ENCODE peak calls at places on chromosomes 12 and 14, in ten cellular contexts. M is transverse colon, Q is A549, S is lower leg skin, N is K562, F is HepG2, V is esophagus squamous epithelium, P is H1, K is body of pancreas, A is adrenal gland. U is an unnamed sample.

GRCh38 chr12:101051901-101052550 is 158.0 kb downstream of the SLC5A8 start:
- DNase-seq in S (no peak), P (no peak), M (peak), Q (peak), V (no peak), N (no peak), K (peak), A (peak), F (peak), U (peak)

GRCh38 chr14:63544641-63545234 is 1.6 kb upstream of the PPP2R5E start:
- DNase-seq in K (peak), S (peak), M (no peak), A (no peak), F (no peak), V (no peak), Q (peak), P (no peak), N (peak), U (no peak)

GRCh38 chr12:120327593-120327992 is at the start of gene PLA2G1B:
- DNase-seq in M (no peak), S (no peak), K (peak), N (no peak), P (no peak), F (peak), V (no peak), Q (no peak), A (peak), U (no peak)

GRCh38 chr14:103121846-103122577 is 1.2 kb upstream of the TNFAIP2 start:
- DNase-seq in P (peak), S (peak), V (no peak), N (peak), M (peak), A (peak), K (peak), Q (peak), F (peak), U (peak)

GRCh38 chr12:122366685-122367475 is 55.6 kb downstream of the CLIP1 start:
- DNase-seq in M (peak), F (peak), Q (peak), K (no peak), S (peak), V (no peak), A (peak), N (peak), P (no peak), U (peak)

GRCh38 chr14:57189070-57189469 is 79.6 kb downstream of the EXOC5 start:
- DNase-seq in A (no peak), N (peak), K (no peak), M (no peak), Q (peak), S (no peak), P (no peak), F (peak), V (no peak), U (no peak)

GRCh38 chr12:55713721-55714120 is 2.1 kb upstream of the BLOC1S1 start:
- DNase-seq in K (no peak), N (no peak), S (no peak), Q (peak), V (no peak), F (no peak), M (no peak), A (no peak), P (no peak), U (peak)

GRCh38 chr12:39846304-39846703 is 226.7 kb upstream of the ABCD2 start:
- DNase-seq in M (no peak), Q (no peak), P (no peak), V (no peak), A (no peak), S (no peak), K (no peak), F (no peak), N (no peak), U (no peak)

GRCh38 chr12:4852308-4852707 is 57.4 kb upstream of the KCNA1 start:
- DNase-seq in Q (no peak), K (no peak), M (no peak), P (no peak), F (no peak), V (no peak), S (no peak), N (no peak), A (no peak), U (no peak)

GRCh38 chr12:25435431-25435830 is 117.7 kb downstream of the LMNTD1 start:
- DNase-seq in K (no peak), S (no peak), A (no peak), V (no peak), F (no peak), M (no peak), N (no peak), P (no peak), Q (no peak), U (no peak)

GRCh38 chr12:74317078-74317581 is 220.5 kb upstream of the ATXN7L3B start:
- DNase-seq in P (no peak), K (peak), N (peak), F (no peak), V (no peak), S (no peak), A (no peak), Q (peak), M (no peak), U (peak)

GRCh38 chr14:23061995-23062394 is 4.7 kb upstream of the CDH24 start:
- DNase-seq in P (no peak), K (peak), A (peak), S (peak), F (peak), M (peak), V (no peak), N (no peak), Q (peak), U (peak)

DNA sequence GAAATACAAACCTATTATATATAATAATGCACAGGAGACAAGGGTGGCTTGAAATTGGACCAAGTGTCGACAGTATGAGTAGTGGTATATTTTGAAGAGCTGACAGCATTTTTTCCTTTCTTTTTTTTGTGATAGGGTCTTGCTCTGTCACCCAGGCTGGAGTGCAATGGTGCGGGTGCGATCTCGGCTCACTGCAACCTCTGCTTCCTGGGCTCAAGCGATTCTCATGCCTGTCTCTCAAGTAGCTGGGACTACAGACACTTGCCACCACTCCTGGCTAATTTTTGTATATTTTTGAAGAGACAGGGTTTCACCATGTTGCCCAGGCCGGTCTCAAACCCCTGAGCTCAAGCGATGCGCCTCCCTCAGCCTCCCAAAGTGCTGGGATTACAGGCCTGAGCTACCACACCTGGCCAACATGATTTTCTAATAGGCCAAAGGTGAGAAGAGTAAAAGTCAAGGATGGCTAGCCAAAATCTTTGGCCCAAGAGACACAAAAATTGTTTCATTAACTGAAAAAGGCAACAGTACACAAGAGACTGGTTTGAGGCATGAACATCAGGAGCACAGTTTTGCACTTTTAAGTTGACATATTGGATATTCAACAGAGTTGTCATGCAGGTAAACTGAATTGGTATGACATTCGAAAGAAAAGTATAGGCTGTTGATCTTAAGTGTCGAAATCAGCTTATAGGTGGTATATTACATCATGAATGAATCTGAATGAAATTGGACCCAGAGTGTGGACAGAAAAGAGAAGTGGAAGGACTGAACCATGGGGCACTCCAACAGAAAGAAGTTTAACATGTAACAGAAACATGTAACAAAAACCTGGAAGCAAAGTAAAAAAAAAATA is 12.5 kb downstream of the HNRNPC start:
- DNase-seq in Q (no peak), N (no peak), A (no peak), S (no peak), P (no peak), F (no peak), V (no peak), K (no peak), M (no peak), U (no peak)
- TF ChIP-seq POLR2A in Q (no peak), N (peak), A (no peak), S (no peak), P (peak), F (no peak), V (no peak), K (no peak), M (no peak), U (no peak)

DNA sequence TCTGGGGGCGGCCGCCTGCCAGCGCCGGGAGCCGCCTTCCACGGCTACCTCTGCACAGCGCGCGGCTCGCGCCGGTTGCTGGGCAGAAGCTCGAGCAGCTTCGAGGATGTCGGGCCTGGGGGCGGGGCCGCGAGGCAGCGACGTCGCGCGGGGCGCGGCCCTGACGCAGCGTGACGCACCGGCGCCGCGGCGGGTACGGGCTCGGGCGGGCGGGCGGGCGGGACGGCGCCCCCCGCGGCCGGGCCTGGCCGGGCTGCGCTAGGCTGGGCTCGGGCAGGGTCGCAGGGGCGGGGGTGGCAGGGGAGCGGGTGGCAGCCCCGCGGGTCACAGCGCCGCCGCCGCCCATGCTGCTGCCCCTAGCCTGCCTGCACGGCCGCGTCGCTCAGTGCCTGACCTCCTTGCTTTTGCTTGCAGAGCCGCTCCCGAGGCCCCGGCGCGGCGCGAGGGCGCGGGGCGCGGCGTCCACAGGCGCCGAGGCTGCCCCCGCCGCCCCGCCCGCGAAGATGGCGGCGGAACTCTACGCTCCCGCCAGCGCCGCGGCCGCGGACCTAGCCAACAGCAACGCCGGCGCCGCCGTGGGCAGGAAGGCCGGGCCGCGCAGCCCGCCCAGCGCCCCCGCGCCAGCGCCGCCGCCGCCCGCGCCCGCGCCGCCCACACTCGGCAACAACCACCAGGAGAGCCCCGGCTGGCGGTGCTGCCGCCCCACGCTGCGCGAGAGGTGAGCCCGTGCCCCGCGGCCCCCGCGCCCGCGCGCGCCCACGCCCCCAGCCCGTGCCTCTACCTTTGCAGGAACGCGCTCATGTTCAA is at the start of gene BTBD6:
- DNase-seq in V (no peak), Q (peak), F (no peak), A (peak), M (peak), S (peak), P (peak), N (no peak), K (peak), U (peak)
- TF ChIP-seq POLR2A in V (no peak), Q (peak), F (no peak), A (peak), M (peak), S (no peak), P (peak), N (no peak), K (no peak), U (peak)

GRCh38 chr14:88551094-88551870 is 3.5 kb downstream of the PTPN21 start:
- DNase-seq in V (no peak), P (peak), N (peak), A (peak), S (peak), F (no peak), K (peak), Q (peak), M (peak), U (no peak)
- TF ChIP-seq POLR2A in V (no peak), P (peak), N (peak), A (peak), S (no peak), F (no peak), K (peak), Q (no peak), M (peak), U (no peak)

GRCh38 chr12:107622005-107622404 is 63.6 kb upstream of the PWP1 start:
- DNase-seq in P (peak), F (peak), N (peak), A (no peak), M (no peak), K (no peak), Q (peak), V (no peak), S (no peak), U (peak)
- TF ChIP-seq POLR2A in P (no peak), F (no peak), N (no peak), A (no peak), M (no peak), K (no peak), Q (no peak), V (no peak), S (no peak), U (no peak)

GRCh38 chr12:67268335-67268895 is 743 bp upstream of the CAND1 start:
- DNase-seq in S (peak), A (peak), P (peak), M (peak), F (peak), V (peak), N (peak), K (peak), Q (peak), U (peak)
- TF ChIP-seq POLR2A in S (no peak), A (peak), P (no peak), M (no peak), F (no peak), V (no peak), N (no peak), K (peak), Q (no peak), U (no peak)

GRCh38 chr12:88571543-88571942 is 8.7 kb downstream of the KITLG start:
- DNase-seq in M (no peak), P (no peak), A (no peak), S (no peak), K (no peak), N (no peak), V (no peak), Q (no peak), F (no peak), U (no peak)
- TF ChIP-seq POLR2A in M (no peak), P (no peak), A (no peak), S (no peak), K (no peak), N (no peak), V (no peak), Q (no peak), F (no peak), U (no peak)

U was measured in H54.